ENCODE peak calls at places on chromosomes 3 and 15, in ten cellular contexts. V, G, Z, A, J, S, B, X, T and F are unnamed samples. For H3K9me3 and H3K27me3, the result is how much of the 10 kb centered on the place peaks cover.

GRCh38 chr15:89016549-89017041 is 71.7 kb upstream of the ABHD2 start:
- DNase-seq in X (no peak), V (peak), T (peak), S (no peak), A (no peak), B (no peak), G (no peak), J (no peak), Z (peak), F (peak)

GRCh38 chr3:175743733-175744400 is 884.7 kb downstream of the NAALADL2 start:
- DNase-seq in B (no peak), V (peak), J (no peak), T (no peak), X (no peak), G (no peak), Z (no peak), S (no peak), A (no peak), F (peak)

GRCh38 chr3:27632431-27633223 is 89.5 kb downstream of the EOMES start:
- DNase-seq in X (peak), A (no peak), J (peak), S (peak), V (peak), B (peak), T (peak), Z (no peak), G (peak), F (peak)

GRCh38 chr15:53216036-53216435 is 425.9 kb upstream of the ONECUT1 start:
- DNase-seq in V (no peak), S (no peak), G (no peak), T (no peak), B (no peak), J (no peak), A (no peak), Z (no peak), X (no peak), F (no peak)

GRCh38 chr15:29924750-29925149 is 102.5 kb upstream of the TJP1 start:
- DNase-seq in J (no peak), G (peak), A (peak), Z (no peak), X (peak), V (peak), B (no peak), T (no peak), S (no peak), F (peak)

GRCh38 chr3:177602601-177603136 is 405.4 kb upstream of the TBL1XR1 start:
- DNase-seq in S (no peak), G (no peak), V (peak), B (no peak), J (no peak), Z (no peak), X (no peak), T (no peak), A (no peak), F (peak)

GRCh38 chr15:89090791-89091666 is 2.8 kb downstream of the ABHD2 start:
- DNase-seq in J (peak), B (peak), V (peak), Z (peak), G (peak), T (peak), X (peak), A (peak), S (peak), F (peak)

GRCh38 chr3:21839592-21839991 is 88.6 kb upstream of the ZNF385D start:
- DNase-seq in T (no peak), Z (no peak), J (no peak), V (peak), B (no peak), S (no peak), X (no peak), G (no peak), A (peak), F (peak)

GRCh38 chr3:36864180-36865053 is 80.4 kb downstream of the TRANK1 start:
- DNase-seq in G (no peak), B (no peak), V (no peak), Z (no peak), T (no peak), J (no peak), X (no peak), A (no peak), S (no peak), F (no peak)

GRCh38 chr3:10335190-10335738 is 14.4 kb upstream of the SEC13 start:
- DNase-seq in V (no peak), X (no peak), S (no peak), T (no peak), B (no peak), J (no peak), Z (no peak), G (no peak), A (no peak), F (no peak)

GRCh38 chr3:10335871-10336622 is 15.1 kb upstream of the SEC13 start:
- DNase-seq in J (no peak), T (no peak), Z (no peak), S (peak), X (no peak), B (no peak), G (no peak), V (no peak), A (no peak), F (no peak)

GRCh38 chr3:10334042-10334441 is 13.1 kb upstream of the SEC13 start:
- DNase-seq in Z (no peak), J (no peak), V (no peak), B (no peak), S (peak), T (no peak), G (no peak), A (no peak), X (no peak), F (no peak)

GRCh38 chr3:10333359-10333670 is 12.4 kb upstream of the SEC13 start:
- DNase-seq in V (no peak), J (no peak), Z (no peak), B (no peak), A (no peak), X (no peak), S (no peak), G (no peak), T (no peak), F (no peak)

DNA sequence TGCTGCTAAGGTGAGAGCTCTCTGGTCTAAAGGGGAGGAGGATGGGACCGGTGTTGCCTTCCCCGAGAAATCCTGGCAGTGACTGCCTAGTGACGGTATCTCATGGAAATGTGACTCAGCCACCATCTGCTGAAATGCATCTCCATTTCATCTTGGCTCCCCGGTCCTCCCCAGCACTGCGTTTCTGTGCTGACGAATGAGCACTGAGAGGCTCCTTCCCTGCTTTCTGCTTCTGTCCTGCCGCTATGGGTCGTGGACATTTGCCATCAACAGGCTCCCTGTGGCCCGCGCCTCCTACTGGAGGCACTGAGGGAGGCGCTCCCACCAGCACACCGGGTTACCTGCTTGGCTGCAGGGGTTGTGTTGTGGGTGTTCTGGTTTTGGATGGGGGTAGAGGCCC is 13.5 kb upstream of the SEC13 start:
- DNase-seq in X (no peak), V (peak), J (no peak), G (no peak), S (peak), T (no peak), Z (no peak), A (no peak), B (no peak), F (no peak)
- TF ChIP-seq CTCF in X (peak), V (peak), J (no peak), G (no peak), S (no peak), T (no peak), Z (no peak), A (peak), B (no peak), F (no peak)

DNA sequence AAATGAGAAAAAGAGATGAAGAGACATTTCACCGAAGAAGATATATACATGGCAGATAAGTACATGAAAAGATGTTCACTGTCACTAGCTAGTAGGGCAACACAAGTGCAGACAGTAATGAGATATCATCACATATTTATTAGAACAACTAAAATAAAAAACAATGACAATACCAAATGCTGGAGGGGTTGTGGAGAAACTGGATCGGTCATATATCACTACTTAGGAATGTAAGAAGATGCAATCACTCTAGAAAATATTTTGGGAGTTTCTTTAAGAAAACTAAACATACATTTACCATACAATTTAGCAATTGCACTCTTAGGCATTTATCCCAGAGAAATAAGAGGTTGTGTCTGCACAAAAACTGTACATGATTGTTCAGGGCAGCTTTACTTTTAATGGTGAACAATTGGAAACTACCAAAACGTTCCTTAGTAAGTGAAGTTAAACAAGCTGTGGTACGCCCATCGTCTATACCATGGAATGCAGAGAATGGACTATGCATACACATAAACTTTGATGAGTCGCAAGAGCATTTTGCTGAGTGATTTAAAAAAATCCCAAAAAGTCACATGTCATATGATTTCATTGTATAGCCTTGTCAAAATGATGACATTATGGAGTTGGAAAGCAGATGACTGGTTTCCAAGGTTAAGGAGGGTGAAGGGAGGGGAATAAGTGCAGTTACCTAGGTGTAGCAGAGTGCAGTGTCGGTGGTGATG is 149.0 kb upstream of the UBE3A start:
- DNase-seq in J (no peak), X (no peak), Z (no peak), S (no peak), T (no peak), B (no peak), V (no peak), G (no peak), A (no peak), F (no peak)
- H3K9me3 ChIP-seq in J (under half), X (under half), Z (under half), S (under half), T (under half), B (under half), V (under half), G (under half), A (under half), F (under half)

GRCh38 chr3:171116365-171116764 is 89.8 kb upstream of the SLC2A2 start:
- DNase-seq in A (no peak), Z (no peak), G (no peak), S (no peak), V (no peak), T (no peak), J (no peak), X (no peak), B (no peak), F (peak)

GRCh38 chr3:171113716-171114115 is 87.2 kb upstream of the SLC2A2 start:
- DNase-seq in T (no peak), J (no peak), Z (no peak), B (no peak), G (no peak), A (no peak), X (no peak), S (no peak), V (no peak), F (no peak)

GRCh38 chr3:171108066-171108465 is 81.5 kb upstream of the SLC2A2 start:
- DNase-seq in J (no peak), T (no peak), Z (no peak), A (no peak), B (no peak), S (no peak), X (no peak), V (peak), G (no peak), F (peak)

GRCh38 chr3:171115667-171116066 is 89.1 kb upstream of the SLC2A2 start:
- DNase-seq in G (no peak), V (no peak), B (no peak), Z (no peak), S (no peak), T (no peak), J (no peak), X (no peak), A (no peak), F (no peak)

DNA sequence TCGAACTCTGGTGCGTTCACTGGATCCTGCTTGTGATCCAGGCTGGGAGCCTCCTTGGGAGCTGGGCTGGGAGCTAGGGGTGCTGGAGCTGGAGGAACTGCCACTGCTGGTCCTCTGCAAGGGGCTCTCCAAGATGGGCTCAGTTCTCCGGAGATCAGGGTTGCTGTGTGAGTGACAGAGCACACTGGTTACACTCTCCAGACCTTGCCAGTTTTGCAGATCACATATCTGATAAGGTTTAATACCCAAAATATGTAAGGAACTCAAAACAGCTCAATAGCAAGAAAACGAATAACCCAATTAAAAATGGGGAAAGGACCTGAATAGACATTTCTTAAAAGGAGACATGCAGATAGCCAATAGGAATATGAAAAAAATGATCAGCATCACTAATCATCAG is 84.2 kb upstream of the SLC2A2 start:
- DNase-seq in T (no peak), V (no peak), S (no peak), Z (no peak), X (no peak), J (no peak), B (no peak), G (no peak), A (no peak), F (no peak)
- H3K27me3 ChIP-seq in T (under half), V (under half), S (under half), Z (under half), X (under half), J (under half), B (under half), G (under half), A (under half), F (under half)

GRCh38 chr15:64740361-64741170 is 34.8 kb downstream of the RBPMS2 start:
- DNase-seq in X (peak), V (peak), G (peak), J (no peak), S (peak), B (no peak), A (no peak), Z (no peak), T (peak), F (peak)
- TF ChIP-seq CTCF in X (peak), V (peak), G (no peak), J (no peak), S (peak), B (no peak), A (peak), Z (no peak), T (peak), F (peak)

GRCh38 chr15:93244691-93245615 is 155.9 kb upstream of the RGMA start:
- DNase-seq in A (peak), T (no peak), B (no peak), J (no peak), S (no peak), X (no peak), V (no peak), G (no peak), Z (no peak), F (no peak)
- H3K9me3 ChIP-seq in A (under half), T (under half), B (under half), J (under half), S (under half), X (under half), V (under half), G (under half), Z (under half), F (under half)

GRCh38 chr3:46463868-46464241 is 850 bp downstream of the LTF start:
- DNase-seq in X (no peak), S (no peak), V (no peak), J (peak), A (no peak), T (no peak), Z (no peak), B (no peak), G (no peak), F (no peak)
- H3K27me3 ChIP-seq in X (under half), S (under half), V (half or more), J (under half), A (under half), T (under half), Z (under half), B (under half), G (under half), F (under half)